ENCODE peak calls at places on chromosome 9, in five cellular contexts. One of them, this sample, is unnamed.

GRCh38 chr9:113166039-113166438 is 15.2 kb downstream of the SLC31A2 start:
- DNase-seq in OCI-LY7: no peak
- DNase-seq in psoas muscle: no peak
- DNase-seq in choroid plexus epithelial cell: no peak
- DNase-seq in H1: no peak
- DNase-seq in this sample: no peak

GRCh38 chr9:131165523-131165922 is 40.1 kb downstream of the NUP214 start:
- DNase-seq in OCI-LY7: no peak
- DNase-seq in psoas muscle: no peak
- DNase-seq in choroid plexus epithelial cell: no peak
- DNase-seq in H1: no peak
- DNase-seq in this sample: no peak

GRCh38 chr9:93958875-93959682 is 3.9 kb upstream of the BARX1 start:
- DNase-seq in OCI-LY7: no peak
- DNase-seq in psoas muscle: no peak
- DNase-seq in choroid plexus epithelial cell: peak
- DNase-seq in H1: peak
- DNase-seq in this sample: no peak

GRCh38 chr9:116087751-116088194 is 65.8 kb upstream of the PAPPA start:
- DNase-seq in OCI-LY7: no peak
- DNase-seq in psoas muscle: no peak
- DNase-seq in choroid plexus epithelial cell: peak
- DNase-seq in H1: no peak
- DNase-seq in this sample: no peak

GRCh38 chr9:112680731-112681402 is 37.0 kb downstream of the INIP start:
- DNase-seq in OCI-LY7: no peak
- DNase-seq in psoas muscle: no peak
- DNase-seq in choroid plexus epithelial cell: no peak
- DNase-seq in H1: peak
- DNase-seq in this sample: no peak

GRCh38 chr9:117744390-117744789 is 40.2 kb downstream of the TLR4 start:
- DNase-seq in OCI-LY7: no peak
- DNase-seq in psoas muscle: no peak
- DNase-seq in choroid plexus epithelial cell: no peak
- DNase-seq in H1: no peak
- DNase-seq in this sample: no peak

GRCh38 chr9:84136119-84136868 is 155.7 kb downstream of the RMI1 start:
- DNase-seq in OCI-LY7: no peak
- DNase-seq in psoas muscle: no peak
- DNase-seq in choroid plexus epithelial cell: no peak
- DNase-seq in H1: no peak
- DNase-seq in this sample: no peak

GRCh38 chr9:31821583-31821982 is 562.9 kb upstream of the ACO1 start:
- DNase-seq in OCI-LY7: no peak
- DNase-seq in psoas muscle: no peak
- DNase-seq in choroid plexus epithelial cell: no peak
- DNase-seq in H1: no peak
- DNase-seq in this sample: no peak

GRCh38 chr9:6644346-6645152 is 980 bp downstream of the GLDC start:
- DNase-seq in OCI-LY7: no peak
- DNase-seq in psoas muscle: no peak
- DNase-seq in choroid plexus epithelial cell: no peak
- DNase-seq in H1: no peak
- DNase-seq in this sample: no peak

GRCh38 chr9:94758844-94759243 is 32.3 kb downstream of the AOPEP start:
- DNase-seq in OCI-LY7: no peak
- DNase-seq in psoas muscle: no peak
- DNase-seq in choroid plexus epithelial cell: no peak
- DNase-seq in H1: no peak
- DNase-seq in this sample: no peak

GRCh38 chr9:81028504-81028903 is 660.8 kb downstream of the TLE1 start:
- DNase-seq in OCI-LY7: no peak
- DNase-seq in psoas muscle: no peak
- DNase-seq in choroid plexus epithelial cell: peak
- DNase-seq in H1: no peak
- DNase-seq in this sample: no peak

GRCh38 chr9:134058716-134059115 is 9.1 kb downstream of the BRD3 start:
- DNase-seq in OCI-LY7: no peak
- DNase-seq in psoas muscle: peak
- DNase-seq in choroid plexus epithelial cell: no peak
- DNase-seq in H1: peak
- DNase-seq in this sample: no peak

GRCh38 chr9:136698681-136699246 is 11.5 kb upstream of the AGPAT2 start:
- DNase-seq in OCI-LY7: no peak
- DNase-seq in psoas muscle: no peak
- DNase-seq in choroid plexus epithelial cell: no peak
- DNase-seq in H1: no peak
- DNase-seq in this sample: no peak

GRCh38 chr9:133359420-133360175 is 3.2 kb downstream of the SURF2 start:
- DNase-seq in OCI-LY7: no peak
- DNase-seq in psoas muscle: no peak
- DNase-seq in choroid plexus epithelial cell: no peak
- DNase-seq in H1: peak
- DNase-seq in this sample: no peak

GRCh38 chr9:13648676-13649075 is 369.2 kb upstream of the MPDZ start:
- DNase-seq in OCI-LY7: no peak
- DNase-seq in psoas muscle: no peak
- DNase-seq in choroid plexus epithelial cell: peak
- DNase-seq in H1: no peak
- DNase-seq in this sample: no peak

GRCh38 chr9:132703336-132703735 is 33.1 kb downstream of the GTF3C4 start:
- DNase-seq in OCI-LY7: no peak
- DNase-seq in psoas muscle: no peak
- DNase-seq in choroid plexus epithelial cell: peak
- DNase-seq in H1: no peak
- DNase-seq in this sample: no peak

GRCh38 chr9:129351058-129351641 is 173.1 kb upstream of the IER5L start:
- DNase-seq in OCI-LY7: no peak
- DNase-seq in psoas muscle: no peak
- DNase-seq in choroid plexus epithelial cell: no peak
- DNase-seq in H1: peak
- DNase-seq in this sample: no peak

GRCh38 chr9:135010363-135010860 is 77.1 kb upstream of the OLFM1 start:
- DNase-seq in OCI-LY7: no peak
- DNase-seq in psoas muscle: peak
- DNase-seq in choroid plexus epithelial cell: no peak
- DNase-seq in H1: no peak
- DNase-seq in this sample: no peak

GRCh38 chr9:76996700-76997099 is 22.8 kb upstream of the FOXB2 start:
- DNase-seq in OCI-LY7: peak
- DNase-seq in psoas muscle: peak
- DNase-seq in choroid plexus epithelial cell: peak
- DNase-seq in H1: peak
- DNase-seq in this sample: peak

GRCh38 chr9:92184041-92184564 is 68.9 kb upstream of the SPTLC1 start:
- DNase-seq in OCI-LY7: no peak
- DNase-seq in psoas muscle: no peak
- DNase-seq in choroid plexus epithelial cell: no peak
- DNase-seq in H1: no peak
- DNase-seq in this sample: no peak

GRCh38 chr9:6924149-6924548 is 166.4 kb downstream of the KDM4C start:
- DNase-seq in OCI-LY7: no peak
- DNase-seq in psoas muscle: no peak
- DNase-seq in choroid plexus epithelial cell: no peak
- DNase-seq in H1: no peak
- DNase-seq in this sample: no peak

GRCh38 chr9:70948744-70949143 is 172.7 kb downstream of the TRPM3 start:
- DNase-seq in OCI-LY7: no peak
- DNase-seq in psoas muscle: no peak
- DNase-seq in choroid plexus epithelial cell: no peak
- DNase-seq in H1: no peak
- DNase-seq in this sample: no peak

GRCh38 chr9:95772320-95773060 is 103.0 kb upstream of the ERCC6L2 start:
- DNase-seq in OCI-LY7: no peak
- DNase-seq in psoas muscle: no peak
- DNase-seq in choroid plexus epithelial cell: peak
- DNase-seq in H1: peak
- DNase-seq in this sample: peak

GRCh38 chr9:80881946-80882345 is 807.4 kb downstream of the TLE1 start:
- DNase-seq in OCI-LY7: no peak
- DNase-seq in psoas muscle: no peak
- DNase-seq in choroid plexus epithelial cell: no peak
- DNase-seq in H1: peak
- DNase-seq in this sample: no peak

GRCh38 chr9:131671150-131671549 is 68.7 kb downstream of the RAPGEF1 start:
- DNase-seq in OCI-LY7: no peak
- DNase-seq in psoas muscle: no peak
- DNase-seq in choroid plexus epithelial cell: no peak
- DNase-seq in H1: no peak
- DNase-seq in this sample: no peak

GRCh38 chr9:129879991-129880653 is 44.9 kb downstream of the USP20 start:
- DNase-seq in OCI-LY7: no peak
- DNase-seq in psoas muscle: peak
- DNase-seq in choroid plexus epithelial cell: no peak
- DNase-seq in H1: no peak
- DNase-seq in this sample: no peak

GRCh38 chr9:36818965-36819870 is 214.8 kb downstream of the PAX5 start:
- DNase-seq in OCI-LY7: no peak
- DNase-seq in psoas muscle: no peak
- DNase-seq in choroid plexus epithelial cell: no peak
- DNase-seq in H1: peak
- DNase-seq in this sample: no peak

DNA sequence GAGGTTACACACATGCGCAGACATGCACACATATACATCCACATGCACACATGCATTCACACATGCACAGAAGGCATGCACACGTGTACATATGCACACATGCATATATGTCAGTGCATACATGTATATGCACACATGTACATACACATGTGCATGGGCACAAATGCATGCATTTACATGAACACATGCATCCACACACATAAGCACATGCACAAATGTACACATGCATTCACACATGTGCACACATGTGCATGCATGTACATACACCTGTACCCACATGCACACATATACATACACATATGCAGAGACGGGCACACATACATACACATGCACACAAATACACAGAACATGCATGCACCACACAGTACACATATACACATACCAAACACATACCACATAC is 97.7 kb downstream of the SYK start:
- DNase-seq in OCI-LY7: no peak
- DNase-seq in psoas muscle: no peak
- DNase-seq in choroid plexus epithelial cell: no peak
- DNase-seq in H1: no peak
- DNase-seq in this sample: no peak
- H3K4me3 ChIP-seq in OCI-LY7: no peak
- H3K4me3 ChIP-seq in psoas muscle: no peak
- H3K4me3 ChIP-seq in choroid plexus epithelial cell: no peak
- H3K4me3 ChIP-seq in H1: no peak
- H3K4me3 ChIP-seq in this sample: no peak

DNA sequence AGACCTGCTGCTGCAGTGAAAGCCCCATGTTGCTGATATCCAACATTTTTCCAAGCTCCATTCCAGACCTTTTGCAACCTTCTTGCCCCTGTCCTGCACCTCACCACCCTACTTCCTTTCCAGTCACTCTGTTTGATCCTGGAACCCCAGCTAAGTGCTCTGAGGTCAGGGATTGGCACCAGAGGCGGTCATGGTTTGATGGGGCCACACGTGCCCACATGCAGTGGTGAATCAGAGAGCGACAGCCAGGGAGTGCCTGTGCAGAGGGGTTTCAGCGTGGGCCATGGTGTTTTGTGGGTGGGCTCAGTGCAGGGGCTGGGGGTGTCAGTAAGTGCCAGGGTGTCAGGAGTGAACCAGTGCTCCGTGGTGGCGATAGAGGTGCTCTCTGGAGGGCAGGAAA is 7.2 kb downstream of the TPM2 start:
- DNase-seq in OCI-LY7: no peak
- DNase-seq in psoas muscle: no peak
- DNase-seq in choroid plexus epithelial cell: no peak
- DNase-seq in H1: no peak
- DNase-seq in this sample: no peak
- H3K4me3 ChIP-seq in OCI-LY7: no peak
- H3K4me3 ChIP-seq in psoas muscle: no peak
- H3K4me3 ChIP-seq in choroid plexus epithelial cell: no peak
- H3K4me3 ChIP-seq in H1: no peak
- H3K4me3 ChIP-seq in this sample: no peak

GRCh38 chr9:127122176-127123151 is at the start of gene ANGPTL2:
- DNase-seq in OCI-LY7: no peak
- DNase-seq in psoas muscle: peak
- DNase-seq in choroid plexus epithelial cell: peak
- DNase-seq in H1: peak
- DNase-seq in this sample: no peak

GRCh38 chr9:127124091-127124490 is 1.7 kb upstream of the ANGPTL2 start:
- DNase-seq in OCI-LY7: no peak
- DNase-seq in psoas muscle: peak
- DNase-seq in choroid plexus epithelial cell: no peak
- DNase-seq in H1: no peak
- DNase-seq in this sample: no peak

GRCh38 chr9:127123239-127123935 is 952 bp upstream of the ANGPTL2 start:
- DNase-seq in OCI-LY7: no peak
- DNase-seq in psoas muscle: peak
- DNase-seq in choroid plexus epithelial cell: no peak
- DNase-seq in H1: no peak
- DNase-seq in this sample: no peak

GRCh38 chr9:127119319-127119709 is 3.1 kb downstream of the ANGPTL2 start:
- DNase-seq in OCI-LY7: peak
- DNase-seq in psoas muscle: no peak
- DNase-seq in choroid plexus epithelial cell: no peak
- DNase-seq in H1: no peak
- DNase-seq in this sample: no peak

DNA sequence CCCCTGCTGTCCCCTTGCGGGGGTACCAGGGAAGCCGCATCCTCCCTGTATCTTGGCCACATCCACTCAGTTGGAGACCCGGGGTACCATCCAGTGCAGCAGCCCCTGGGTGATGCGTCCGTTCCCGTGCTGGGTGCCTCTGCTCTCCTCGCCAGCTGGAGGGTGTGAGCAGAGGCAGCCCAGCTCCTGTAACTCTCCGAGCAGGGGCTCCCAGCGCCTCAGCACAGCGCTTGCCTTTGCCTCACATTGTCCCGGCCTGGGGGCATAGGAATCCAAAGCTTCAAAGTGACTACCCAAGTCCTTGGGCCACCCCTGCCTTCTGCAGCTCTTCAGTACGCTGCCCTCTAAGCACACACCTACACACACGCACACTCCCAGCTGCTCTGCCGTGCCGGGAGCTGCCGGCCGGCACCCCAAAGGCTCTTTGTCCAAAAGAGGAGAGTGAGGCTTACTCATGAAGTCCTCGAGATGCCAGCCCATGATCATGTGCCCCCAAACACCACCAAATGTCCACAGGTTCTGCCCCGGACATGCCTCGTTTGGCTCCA is 733 bp downstream of the ANGPTL2 start:
- DNase-seq in OCI-LY7: no peak
- DNase-seq in psoas muscle: peak
- DNase-seq in choroid plexus epithelial cell: no peak
- DNase-seq in H1: peak
- DNase-seq in this sample: no peak
- H3K4me3 ChIP-seq in OCI-LY7: no peak
- H3K4me3 ChIP-seq in psoas muscle: peak
- H3K4me3 ChIP-seq in choroid plexus epithelial cell: peak
- H3K4me3 ChIP-seq in H1: peak
- H3K4me3 ChIP-seq in this sample: no peak

DNA sequence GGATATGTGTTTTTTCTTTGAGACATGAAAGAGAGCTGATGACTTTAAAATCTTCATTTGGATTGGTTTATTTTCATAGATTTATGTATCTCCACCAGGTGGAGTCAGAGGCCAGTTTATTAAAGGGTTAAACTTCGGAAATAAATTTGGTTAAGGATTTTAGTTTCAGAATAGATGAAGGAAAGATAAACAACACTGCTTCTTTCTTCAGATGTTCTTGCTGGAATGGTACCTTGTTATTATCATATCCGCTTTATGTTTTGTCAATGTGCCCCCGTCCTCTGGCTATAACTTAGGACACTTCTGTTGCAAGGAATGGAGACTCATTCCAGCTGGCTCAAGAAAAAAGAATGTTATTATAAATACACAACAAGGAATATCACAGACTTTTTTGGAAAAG is 81.2 kb downstream of the ALDH1A1 start:
- DNase-seq in OCI-LY7: no peak
- DNase-seq in psoas muscle: no peak
- DNase-seq in choroid plexus epithelial cell: peak
- DNase-seq in H1: no peak
- DNase-seq in this sample: peak
- H3K4me3 ChIP-seq in OCI-LY7: no peak
- H3K4me3 ChIP-seq in psoas muscle: peak
- H3K4me3 ChIP-seq in choroid plexus epithelial cell: peak
- H3K4me3 ChIP-seq in H1: no peak
- H3K4me3 ChIP-seq in this sample: no peak